ENCODE peak calls at places on chromosome 22, in four cellular contexts. One of them, this sample, is unnamed.

GRCh38 chr22:24068717-24069116 is 57.6 kb downstream of the CABIN1 start:
- DNase-seq in K562: no peak
- DNase-seq in HL-60: no peak
- DNase-seq in GM12878: no peak
- DNase-seq in this sample: no peak

GRCh38 chr22:42758929-42759629 is 38.4 kb upstream of the A4GALT start:
- DNase-seq in K562: no peak
- DNase-seq in HL-60: no peak
- DNase-seq in GM12878: no peak
- DNase-seq in this sample: no peak

GRCh38 chr22:20438678-20439492 is 1.3 kb upstream of the SCARF2 start:
- DNase-seq in GM12878: no peak
- DNase-seq in HL-60: no peak
- DNase-seq in K562: peak
- DNase-seq in this sample: no peak

GRCh38 chr22:50148991-50149721 is 21.4 kb upstream of the PANX2 start:
- DNase-seq in HL-60: peak
- DNase-seq in K562: peak
- DNase-seq in GM12878: peak
- DNase-seq in this sample: peak

GRCh38 chr22:27754247-27754887 is 47.2 kb downstream of the MN1 start:
- DNase-seq in GM12878: no peak
- DNase-seq in K562: no peak
- DNase-seq in HL-60: no peak
- DNase-seq in this sample: no peak

GRCh38 chr22:41668971-41669911 is 19.4 kb downstream of the SNU13 start:
- DNase-seq in HL-60: no peak
- DNase-seq in GM12878: no peak
- DNase-seq in K562: no peak
- DNase-seq in this sample: no peak

GRCh38 chr22:24107668-24108067 is 73.6 kb upstream of the SUSD2 start:
- DNase-seq in GM12878: no peak
- DNase-seq in HL-60: no peak
- DNase-seq in K562: no peak
- DNase-seq in this sample: no peak

GRCh38 chr22:49935561-49935960 is 17.1 kb downstream of the CRELD2 start:
- DNase-seq in K562: peak
- DNase-seq in HL-60: no peak
- DNase-seq in GM12878: no peak
- DNase-seq in this sample: no peak

GRCh38 chr22:35074583-35074982 is 8.6 kb downstream of the ISX start:
- DNase-seq in K562: no peak
- DNase-seq in GM12878: no peak
- DNase-seq in HL-60: no peak
- DNase-seq in this sample: no peak

GRCh38 chr22:35363571-35364086 is 17.3 kb upstream of the HMOX1 start:
- DNase-seq in GM12878: no peak
- DNase-seq in HL-60: no peak
- DNase-seq in K562: no peak
- DNase-seq in this sample: no peak

GRCh38 chr22:43081968-43082367 is 7.2 kb downstream of the TTLL1 start:
- DNase-seq in HL-60: no peak
- DNase-seq in K562: no peak
- DNase-seq in GM12878: no peak
- DNase-seq in this sample: no peak

GRCh38 chr22:35582218-35582860 is 34.8 kb downstream of the MB start:
- DNase-seq in K562: no peak
- DNase-seq in HL-60: no peak
- DNase-seq in GM12878: no peak
- DNase-seq in this sample: no peak

GRCh38 chr22:49827853-49828598 is at the start of gene BRD1:
- DNase-seq in HL-60: peak
- DNase-seq in K562: no peak
- DNase-seq in GM12878: no peak
- DNase-seq in this sample: peak

GRCh38 chr22:35149149-35149548 is 83.2 kb downstream of the ISX start:
- DNase-seq in K562: no peak
- DNase-seq in GM12878: no peak
- DNase-seq in HL-60: no peak
- DNase-seq in this sample: no peak

GRCh38 chr22:39513791-39514190 is 6.6 kb upstream of the ATF4 start:
- DNase-seq in GM12878: no peak
- DNase-seq in K562: no peak
- DNase-seq in HL-60: no peak
- DNase-seq in this sample: no peak
- TF ChIP-seq SPI1 in GM12878: no peak
- TF ChIP-seq SPI1 in K562: no peak
- TF ChIP-seq SPI1 in HL-60: no peak
- TF ChIP-seq SPI1 in this sample: no peak

DNA sequence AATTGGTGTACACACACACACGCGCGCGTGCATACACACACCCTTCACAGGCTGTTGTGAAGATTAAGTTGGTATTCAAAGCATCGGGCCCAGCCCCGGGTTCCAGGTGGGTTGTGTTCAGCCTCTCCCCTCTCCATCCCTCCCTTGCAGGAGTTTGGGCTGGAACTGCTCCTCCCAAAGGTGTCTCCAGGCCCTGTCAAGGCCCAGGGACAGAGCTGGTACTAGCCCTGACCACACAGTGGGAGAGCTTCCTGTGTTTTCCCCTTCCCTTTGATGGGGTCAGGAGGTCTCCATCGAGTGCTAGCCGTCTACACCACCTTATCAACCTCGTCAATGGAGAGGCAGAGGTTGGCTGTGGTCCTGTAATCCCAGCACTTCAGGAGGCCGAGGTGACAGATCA is 36.5 kb upstream of the CSNK1E start:
- DNase-seq in K562: no peak
- DNase-seq in HL-60: no peak
- DNase-seq in GM12878: no peak
- DNase-seq in this sample: no peak
- TF ChIP-seq SPI1 in K562: no peak
- TF ChIP-seq SPI1 in HL-60: no peak
- TF ChIP-seq SPI1 in GM12878: no peak
- TF ChIP-seq SPI1 in this sample: no peak

DNA sequence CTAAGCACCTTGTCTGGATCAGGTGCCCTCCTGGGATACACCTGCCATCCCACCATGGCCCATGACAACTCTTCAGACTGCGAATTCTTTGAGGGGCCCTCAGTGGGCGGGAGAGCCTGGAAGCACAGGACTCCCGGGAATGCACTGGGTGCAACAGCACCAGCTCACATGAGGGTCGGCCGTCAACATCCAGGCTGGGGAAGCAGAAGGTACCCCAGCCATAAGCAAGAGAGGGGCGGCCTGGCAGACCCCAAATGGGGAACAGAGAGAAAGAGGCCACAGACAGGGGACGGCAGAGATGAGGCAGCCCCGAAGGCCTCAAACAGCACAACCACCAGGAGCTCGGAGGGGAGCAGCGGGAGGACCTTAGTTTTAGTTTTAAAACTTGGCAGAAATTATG is 94.4 kb downstream of the PHF21B start:
- DNase-seq in K562: no peak
- DNase-seq in HL-60: no peak
- DNase-seq in GM12878: no peak
- DNase-seq in this sample: no peak
- TF ChIP-seq SPI1 in K562: no peak
- TF ChIP-seq SPI1 in HL-60: no peak
- TF ChIP-seq SPI1 in GM12878: no peak
- TF ChIP-seq SPI1 in this sample: no peak

DNA sequence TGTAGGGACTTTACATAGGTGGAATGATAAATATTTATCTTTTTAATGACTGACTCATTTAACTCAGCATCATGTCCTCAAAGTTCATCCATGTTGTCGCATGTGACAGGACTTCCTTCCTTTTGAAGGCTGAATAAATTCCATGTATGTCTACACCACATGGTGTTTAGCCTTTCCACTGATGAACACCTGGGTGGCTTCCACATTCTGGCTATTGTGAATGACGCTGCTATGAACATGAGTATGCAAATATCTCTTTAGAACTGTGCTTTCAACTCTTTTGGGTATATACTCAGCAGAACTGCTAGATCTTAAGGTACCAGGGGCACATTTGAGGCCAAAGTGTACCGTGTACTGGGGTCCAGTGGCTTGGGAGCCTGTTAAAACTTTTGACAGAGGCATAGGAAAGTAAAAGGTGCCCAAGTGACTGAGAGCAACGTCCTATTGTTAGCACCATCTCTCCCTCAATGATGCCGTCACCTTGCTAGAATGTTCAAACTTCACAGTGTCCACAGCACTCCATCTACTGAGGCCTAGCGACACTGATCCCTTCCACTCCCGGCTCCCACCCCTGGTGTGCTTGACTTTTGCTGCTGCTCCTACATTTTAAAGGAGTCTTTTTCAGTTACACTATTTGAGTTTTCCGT is 24.0 kb downstream of the LARGE1 start:
- DNase-seq in K562: no peak
- DNase-seq in HL-60: no peak
- DNase-seq in GM12878: no peak
- DNase-seq in this sample: no peak
- TF ChIP-seq SPI1 in K562: no peak
- TF ChIP-seq SPI1 in HL-60: no peak
- TF ChIP-seq SPI1 in GM12878: no peak
- TF ChIP-seq SPI1 in this sample: peak

GRCh38 chr22:32281092-32281491 is 25.9 kb upstream of the SLC5A4 start:
- DNase-seq in K562: no peak
- DNase-seq in HL-60: no peak
- DNase-seq in GM12878: no peak
- DNase-seq in this sample: no peak

GRCh38 chr22:32286290-32286840 is 31.2 kb upstream of the SLC5A4 start:
- DNase-seq in GM12878: no peak
- DNase-seq in K562: no peak
- DNase-seq in HL-60: no peak
- DNase-seq in this sample: no peak
- TF ChIP-seq SPI1 in GM12878: no peak
- TF ChIP-seq SPI1 in K562: no peak
- TF ChIP-seq SPI1 in HL-60: no peak
- TF ChIP-seq SPI1 in this sample: no peak

GRCh38 chr22:46500201-46500600 is 37.2 kb downstream of the CELSR1 start:
- DNase-seq in GM12878: no peak
- DNase-seq in HL-60: no peak
- DNase-seq in K562: no peak
- DNase-seq in this sample: no peak
- TF ChIP-seq SPI1 in GM12878: no peak
- TF ChIP-seq SPI1 in HL-60: no peak
- TF ChIP-seq SPI1 in K562: no peak
- TF ChIP-seq SPI1 in this sample: no peak

DNA sequence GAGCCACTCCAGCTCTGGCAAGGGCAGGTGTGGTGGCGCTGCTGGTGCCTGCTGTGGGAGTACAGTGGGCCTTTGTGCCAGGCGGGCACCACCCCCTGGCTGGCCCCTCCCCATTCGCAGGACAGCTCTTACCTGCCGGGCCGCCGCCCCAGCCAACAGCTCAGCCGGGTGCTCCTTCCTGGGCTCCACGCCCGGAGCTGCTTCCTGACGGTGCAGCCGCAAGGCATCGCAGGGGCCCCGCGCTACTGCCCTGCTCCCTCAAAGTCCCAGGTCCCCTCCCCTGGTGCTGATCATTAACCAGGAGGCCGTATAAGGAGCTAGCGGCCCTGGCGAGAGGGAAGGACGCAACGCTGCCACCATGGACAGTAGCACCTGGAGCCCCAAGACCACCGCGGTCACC is at the start of gene SLC5A1:
- DNase-seq in K562: no peak
- DNase-seq in HL-60: no peak
- DNase-seq in GM12878: no peak
- DNase-seq in this sample: no peak
- TF ChIP-seq SPI1 in K562: no peak
- TF ChIP-seq SPI1 in HL-60: no peak
- TF ChIP-seq SPI1 in GM12878: no peak
- TF ChIP-seq SPI1 in this sample: no peak

This sample was measured in GM12891.